ENCODE peak calls at places on chromosome 12, in eight cellular contexts. O, E, Y, R, X, W, K and M are unnamed samples.

GRCh38 chr12:130796985-130797686 is 41.9 kb downstream of the STX2 start:
- DNase-seq in R (no peak), Y (no peak), O (no peak), W (no peak), X (peak), E (no peak), K (no peak), M (no peak)

GRCh38 chr12:95943231-95943842 is at the start of gene AMDHD1:
- DNase-seq in Y (peak), R (peak), O (no peak), W (peak), E (peak), K (peak), X (peak), M (peak)

GRCh38 chr12:109539508-109539907 is 33.8 kb downstream of the MMAB start:
- DNase-seq in Y (no peak), E (no peak), X (no peak), R (no peak), W (peak), K (no peak), O (no peak), M (peak)

GRCh38 chr12:120758798-120759590 is 33.4 kb downstream of the ACADS start:
- DNase-seq in W (no peak), X (no peak), E (no peak), R (no peak), K (no peak), Y (no peak), O (no peak), M (no peak)

GRCh38 chr12:52182456-52182855 is 9.4 kb downstream of the KRT80 start:
- DNase-seq in O (no peak), K (no peak), R (no peak), E (no peak), W (no peak), Y (no peak), X (no peak), M (no peak)

GRCh38 chr12:11941601-11942360 is 129.0 kb upstream of the BCL2L14 start:
- DNase-seq in O (peak), E (no peak), R (no peak), K (peak), Y (no peak), X (no peak), W (peak), M (peak)

GRCh38 chr12:11814362-11814761 is 164.9 kb downstream of the ETV6 start:
- DNase-seq in E (no peak), R (no peak), O (peak), W (peak), X (no peak), K (peak), Y (no peak), M (peak)

GRCh38 chr12:51951843-51952722 is 584 bp downstream of the ACVR1B start:
- DNase-seq in W (no peak), Y (no peak), O (no peak), E (peak), X (peak), R (peak), K (no peak), M (no peak)

GRCh38 chr12:125092872-125093680 is 27.8 kb downstream of the AACS start:
- DNase-seq in X (no peak), W (peak), E (no peak), Y (no peak), K (peak), O (peak), R (no peak), M (peak)

GRCh38 chr12:72632286-72632685 is 360.1 kb downstream of the TRHDE start:
- DNase-seq in W (no peak), O (no peak), K (no peak), E (no peak), X (no peak), Y (no peak), R (no peak), M (no peak)

GRCh38 chr12:25364529-25365339 is 114.0 kb upstream of the KRAS start:
- DNase-seq in X (no peak), K (no peak), O (no peak), Y (no peak), E (no peak), W (no peak), R (no peak), M (no peak)

GRCh38 chr12:16880864-16881285 is 274.9 kb upstream of the LMO3 start:
- DNase-seq in R (no peak), Y (no peak), W (no peak), X (no peak), O (no peak), K (no peak), E (peak), M (no peak)

GRCh38 chr12:58907326-58907855 is 12.9 kb downstream of the LRIG3 start:
- DNase-seq in O (no peak), X (no peak), R (no peak), W (peak), K (no peak), E (no peak), Y (no peak), M (no peak)

GRCh38 chr12:11650697-11651281 is 1.3 kb downstream of the ETV6 start:
- DNase-seq in W (peak), R (no peak), K (peak), X (no peak), E (no peak), Y (no peak), O (no peak), M (peak)

GRCh38 chr12:31618228-31619025 is 27.5 kb upstream of the DENND5B start:
- DNase-seq in Y (no peak), R (no peak), K (no peak), W (peak), E (no peak), X (no peak), O (no peak), M (peak)

GRCh38 chr12:388547-389137 is 478 bp downstream of the KDM5A start:
- DNase-seq in K (no peak), R (peak), Y (no peak), O (no peak), X (no peak), W (peak), E (peak), M (peak)
- TF ChIP-seq CTCF in K (no peak), R (no peak), Y (no peak), O (no peak), X (no peak), W (no peak), E (no peak), M (no peak)

GRCh38 chr12:49536526-49537195 is 2.2 kb upstream of the KCNH3 start:
- DNase-seq in E (no peak), X (no peak), Y (no peak), R (no peak), W (no peak), K (no peak), O (no peak), M (no peak)

GRCh38 chr12:49537231-49537708 is 1.6 kb upstream of the KCNH3 start:
- DNase-seq in W (no peak), X (no peak), E (no peak), O (no peak), K (no peak), R (no peak), Y (no peak), M (no peak)

GRCh38 chr12:49539406-49540228 is 787 bp downstream of the KCNH3 start:
- DNase-seq in X (no peak), K (no peak), O (no peak), R (no peak), Y (no peak), E (no peak), W (no peak), M (no peak)

GRCh38 chr12:49538740-49539403 is at the start of gene KCNH3:
- DNase-seq in W (peak), E (peak), Y (peak), O (no peak), X (peak), K (peak), R (peak), M (peak)

GRCh38 chr12:49537709-49538601 is 875 bp upstream of the KCNH3 start:
- DNase-seq in X (peak), Y (no peak), K (no peak), O (no peak), E (peak), W (no peak), R (no peak), M (no peak)
- TF ChIP-seq CTCF in X (no peak), Y (peak), K (no peak), O (no peak), E (no peak), W (no peak), R (no peak), M (no peak)

GRCh38 chr12:123075591-123076171 is 75.2 kb downstream of the PITPNM2 start:
- DNase-seq in E (peak), Y (no peak), K (peak), W (no peak), R (no peak), X (peak), O (no peak), M (peak)
- TF ChIP-seq CTCF in E (peak), Y (no peak), K (peak), W (no peak), R (no peak), X (peak), O (peak), M (peak)

DNA sequence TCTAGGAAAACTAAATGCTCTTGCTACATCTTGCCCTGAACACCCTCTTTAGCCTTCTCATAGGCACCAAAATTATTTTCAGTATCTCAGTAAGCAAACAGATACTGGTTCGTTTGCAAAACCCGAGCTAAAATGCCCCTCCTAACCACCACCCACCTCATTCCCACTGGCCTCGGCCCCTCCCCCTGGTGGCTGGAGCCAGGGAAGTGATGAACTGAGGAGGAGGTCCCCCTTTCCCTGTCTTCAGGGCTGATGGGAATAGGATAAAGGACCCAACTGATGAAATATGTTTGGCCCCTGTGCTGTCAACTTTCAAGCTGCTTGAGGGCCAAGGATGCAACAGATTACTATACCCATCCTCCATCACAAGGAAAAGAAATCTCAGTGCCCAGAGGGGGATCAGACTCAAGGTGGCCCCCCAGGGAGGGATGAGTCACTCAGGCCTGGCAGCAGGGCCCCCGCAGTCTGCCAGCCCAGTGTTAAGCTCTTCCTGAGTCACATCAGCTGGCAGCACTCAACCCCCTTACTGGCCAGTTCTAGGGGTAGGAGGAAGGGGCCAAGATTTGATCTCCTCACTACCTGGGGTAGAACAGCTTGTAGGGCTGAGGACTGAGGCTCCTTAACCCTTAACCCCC is 1.7 kb downstream of the ANKRD52 start:
- DNase-seq in E (peak), O (no peak), R (no peak), X (no peak), W (peak), K (peak), Y (no peak), M (no peak)
- TF ChIP-seq CTCF in E (no peak), O (peak), R (no peak), X (no peak), W (peak), K (peak), Y (no peak), M (peak)